ENCODE peak calls at places on chromosomes 12 and 14, in five cellular contexts. One of them, this sample, is unnamed. For H3K9me3, the result is how much of the 10 kb centered on the place peaks cover.

GRCh38 chr14:100234511-100234910 is 4.4 kb upstream of the YY1 start:
- DNase-seq in IMR-90: no peak
- DNase-seq in astrocyte: no peak
- DNase-seq in A549: no peak
- DNase-seq in PC-3: no peak
- DNase-seq in this sample: no peak

GRCh38 chr12:70403827-70404226 is 37.7 kb downstream of the KCNMB4 start:
- DNase-seq in IMR-90: no peak
- DNase-seq in astrocyte: no peak
- DNase-seq in A549: no peak
- DNase-seq in PC-3: no peak
- DNase-seq in this sample: no peak

GRCh38 chr12:120737557-120738251 is 12.1 kb downstream of the ACADS start:
- DNase-seq in IMR-90: no peak
- DNase-seq in astrocyte: no peak
- DNase-seq in A549: no peak
- DNase-seq in PC-3: no peak
- DNase-seq in this sample: no peak

GRCh38 chr12:100027671-100028070 is 42.9 kb upstream of the ANKS1B start:
- DNase-seq in IMR-90: no peak
- DNase-seq in astrocyte: no peak
- DNase-seq in A549: no peak
- DNase-seq in PC-3: no peak
- DNase-seq in this sample: no peak

GRCh38 chr14:96581902-96582640 is 79.9 kb downstream of the PAPOLA start:
- DNase-seq in IMR-90: no peak
- DNase-seq in astrocyte: no peak
- DNase-seq in A549: no peak
- DNase-seq in PC-3: no peak
- DNase-seq in this sample: no peak

GRCh38 chr12:62860501-62861156 is 74.3 kb downstream of the PPM1H start:
- DNase-seq in IMR-90: peak
- DNase-seq in astrocyte: no peak
- DNase-seq in A549: no peak
- DNase-seq in PC-3: no peak
- DNase-seq in this sample: peak

GRCh38 chr14:102525213-102526143 is 15.9 kb upstream of the ANKRD9 start:
- DNase-seq in IMR-90: peak
- DNase-seq in astrocyte: peak
- DNase-seq in A549: peak
- DNase-seq in PC-3: peak
- DNase-seq in this sample: peak

GRCh38 chr14:32571995-32572866 is 243.1 kb downstream of the AKAP6 start:
- DNase-seq in IMR-90: no peak
- DNase-seq in astrocyte: no peak
- DNase-seq in A549: no peak
- DNase-seq in PC-3: no peak
- DNase-seq in this sample: no peak

GRCh38 chr12:88986056-88986455 is 366.2 kb downstream of the DUSP6 start:
- DNase-seq in IMR-90: no peak
- DNase-seq in astrocyte: no peak
- DNase-seq in A549: no peak
- DNase-seq in PC-3: no peak
- DNase-seq in this sample: no peak

GRCh38 chr14:74614508-74615495 is 2.8 kb upstream of the LTBP2 start:
- DNase-seq in IMR-90: no peak
- DNase-seq in astrocyte: peak
- DNase-seq in A549: no peak
- DNase-seq in PC-3: peak
- DNase-seq in this sample: no peak

GRCh38 chr14:76564471-76565119 is 188.7 kb downstream of the ESRRB start:
- DNase-seq in IMR-90: no peak
- DNase-seq in astrocyte: no peak
- DNase-seq in A549: peak
- DNase-seq in PC-3: no peak
- DNase-seq in this sample: no peak

GRCh38 chr14:60723218-60724079 is 702 bp downstream of the SIX4 start:
- DNase-seq in IMR-90: peak
- DNase-seq in astrocyte: peak
- DNase-seq in A549: peak
- DNase-seq in PC-3: peak
- DNase-seq in this sample: peak

GRCh38 chr14:75793806-75794205 is 132.8 kb downstream of the TTLL5 start:
- DNase-seq in IMR-90: peak
- DNase-seq in astrocyte: no peak
- DNase-seq in A549: peak
- DNase-seq in PC-3: peak
- DNase-seq in this sample: peak

GRCh38 chr14:79961197-79961596 is 250.1 kb downstream of the DIO2 start:
- DNase-seq in IMR-90: no peak
- DNase-seq in astrocyte: no peak
- DNase-seq in A549: no peak
- DNase-seq in PC-3: peak
- DNase-seq in this sample: no peak
- H3K9me3 ChIP-seq in IMR-90: under half
- H3K9me3 ChIP-seq in astrocyte: under half
- H3K9me3 ChIP-seq in A549: under half
- H3K9me3 ChIP-seq in PC-3: under half
- H3K9me3 ChIP-seq in this sample: under half

GRCh38 chr14:56124296-56124695 is 6.1 kb downstream of the PELI2 start:
- DNase-seq in IMR-90: peak
- DNase-seq in astrocyte: no peak
- DNase-seq in A549: no peak
- DNase-seq in PC-3: no peak
- DNase-seq in this sample: no peak
- H3K4me2 ChIP-seq in IMR-90: peak
- H3K4me2 ChIP-seq in astrocyte: no peak
- H3K4me2 ChIP-seq in A549: no peak
- H3K4me2 ChIP-seq in PC-3: no peak
- H3K4me2 ChIP-seq in this sample: peak

GRCh38 chr12:115569694-115570093 is 707.8 kb downstream of the MED13L start:
- DNase-seq in IMR-90: no peak
- DNase-seq in astrocyte: peak
- DNase-seq in A549: peak
- DNase-seq in PC-3: no peak
- DNase-seq in this sample: no peak
- TF ChIP-seq CTCF in IMR-90: no peak
- TF ChIP-seq CTCF in astrocyte: peak
- TF ChIP-seq CTCF in A549: no peak
- TF ChIP-seq CTCF in PC-3: no peak
- TF ChIP-seq CTCF in this sample: no peak

DNA sequence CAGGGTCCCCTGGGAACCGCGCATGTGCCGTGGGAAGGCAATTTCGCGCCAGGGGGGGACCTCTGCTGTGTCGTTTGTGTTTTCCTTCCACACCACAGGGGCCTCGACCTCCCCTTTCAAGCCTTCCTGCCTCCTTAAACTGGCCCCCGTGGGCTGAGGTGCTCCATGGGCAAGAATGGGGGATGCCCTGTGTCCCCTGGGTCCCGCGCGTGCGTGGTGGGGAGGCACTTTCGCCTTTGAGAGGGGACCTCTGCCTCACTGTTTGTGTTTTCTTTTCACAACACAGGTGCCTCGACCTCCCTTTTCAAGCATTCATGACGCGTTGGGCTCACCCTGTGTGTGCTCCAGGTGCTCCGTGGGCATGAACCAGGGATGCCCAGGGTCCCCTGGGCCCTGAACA is 348.8 kb downstream of the ALG10 start:
- DNase-seq in IMR-90: no peak
- DNase-seq in astrocyte: no peak
- DNase-seq in A549: no peak
- DNase-seq in PC-3: no peak
- DNase-seq in this sample: no peak
- H3K9me3 ChIP-seq in IMR-90: under half
- H3K9me3 ChIP-seq in astrocyte: under half
- H3K9me3 ChIP-seq in A549: under half
- H3K9me3 ChIP-seq in PC-3: under half
- H3K9me3 ChIP-seq in this sample: under half

DNA sequence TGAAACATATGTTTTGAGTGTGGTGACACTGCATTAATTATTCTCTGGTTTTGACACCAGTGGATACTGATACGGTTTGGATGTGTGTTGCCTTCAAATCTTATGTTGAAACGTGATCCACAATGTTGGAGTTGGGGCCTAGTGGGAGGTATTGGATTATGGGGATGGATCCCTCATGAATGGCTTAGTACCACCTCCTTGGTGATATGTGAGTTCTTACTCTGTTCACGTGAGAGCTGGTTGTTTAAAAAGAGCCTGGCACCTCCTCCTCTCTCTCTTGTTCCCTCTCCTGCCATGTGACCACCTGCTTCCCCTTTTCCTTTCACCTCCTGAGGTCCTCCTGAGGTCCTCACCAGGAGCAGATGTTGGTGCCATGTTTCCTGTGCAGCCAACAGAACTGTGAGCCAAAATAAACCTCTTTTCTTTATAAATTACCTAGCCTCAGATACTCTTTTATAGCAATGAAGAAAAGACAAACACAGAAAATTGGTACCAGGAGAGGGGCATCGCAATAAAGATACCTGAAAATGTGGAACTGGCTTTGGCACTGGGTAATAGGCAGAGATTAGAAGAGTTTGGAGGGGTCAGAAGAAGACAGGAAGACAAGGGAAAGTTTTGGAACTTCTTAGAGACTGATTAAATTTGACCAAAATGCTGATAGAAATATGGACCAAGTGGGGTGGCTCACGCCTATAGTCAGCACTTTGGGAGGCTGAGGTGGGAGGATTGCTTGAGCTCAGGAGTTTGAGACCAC is 23.1 kb downstream of the RASSF3 start:
- DNase-seq in IMR-90: no peak
- DNase-seq in astrocyte: no peak
- DNase-seq in A549: no peak
- DNase-seq in PC-3: no peak
- DNase-seq in this sample: no peak
- H3K4me2 ChIP-seq in IMR-90: no peak
- H3K4me2 ChIP-seq in astrocyte: no peak
- H3K4me2 ChIP-seq in A549: peak
- H3K4me2 ChIP-seq in PC-3: no peak
- H3K4me2 ChIP-seq in this sample: no peak